ENCODE peak calls at places on chromosomes 7 and 10, in six cellular contexts. I, N, M, F, Z and S are unnamed samples.

GRCh38 chr10:58030208-58030607 is 237.5 kb downstream of the IPMK start:
- DNase-seq in N (no peak), I (no peak), M (no peak), F (no peak), Z (no peak), S (no peak)

GRCh38 chr10:5036511-5036910 is 32.9 kb upstream of the AKR1C2 start:
- DNase-seq in F (no peak), M (no peak), Z (no peak), I (no peak), N (no peak), S (no peak)

GRCh38 chr10:15824498-15824897 is 35.8 kb downstream of the MINDY3 start:
- DNase-seq in N (no peak), Z (no peak), F (no peak), M (no peak), I (no peak), S (no peak)

GRCh38 chr10:70927221-70927943 is 39.0 kb upstream of the PCBD1 start:
- DNase-seq in N (no peak), M (no peak), F (no peak), Z (no peak), I (no peak), S (no peak)

GRCh38 chr10:46014215-46014614 is 16.2 kb downstream of the NCOA4 start:
- DNase-seq in M (no peak), Z (no peak), I (no peak), N (no peak), F (no peak), S (no peak)

GRCh38 chr10:78450807-78451485 is 417.3 kb downstream of the RPS24 start:
- DNase-seq in I (no peak), N (no peak), F (no peak), M (no peak), Z (no peak), S (no peak)

GRCh38 chr7:5417106-5418071 is 6.2 kb downstream of the TNRC18 start:
- DNase-seq in N (peak), Z (no peak), I (no peak), F (no peak), M (no peak), S (no peak)

GRCh38 chr10:68542046-68542445 is 14.7 kb upstream of the SLC25A16 start:
- DNase-seq in Z (no peak), F (no peak), I (no peak), M (no peak), N (no peak), S (no peak)

GRCh38 chr7:143399642-143400041 is 9.0 kb downstream of the EPHA1 start:
- DNase-seq in N (no peak), F (no peak), I (no peak), M (no peak), Z (no peak), S (no peak)

GRCh38 chr10:131211556-131211955 is 100.0 kb downstream of the TCERG1L start:
- DNase-seq in N (no peak), F (no peak), M (no peak), I (no peak), Z (no peak), S (no peak)